ENCODE peak calls at places on chromosomes 4 and X, in eight cellular contexts. C, W, P, V, N, J, E and K are unnamed samples. For H3K27me3, the result is how much of the 10 kb centered on the place peaks cover.

GRCh38 chrX:11137543-11138139 is 26.5 kb downstream of the HCCS start:
- DNase-seq in C (no peak), W (peak), J (peak), E (peak), V (no peak), P (no peak), N (no peak), K (peak)

GRCh38 chr4:24070117-24070516 is 180.3 kb upstream of the PPARGC1A start:
- DNase-seq in N (no peak), J (peak), C (no peak), W (no peak), V (no peak), E (peak), P (no peak), K (peak)

GRCh38 chrX:132769609-132770008 is 188.8 kb downstream of the HS6ST2 start:
- DNase-seq in N (no peak), C (no peak), V (no peak), E (no peak), W (no peak), P (no peak), J (no peak), K (no peak)

GRCh38 chrX:2928583-2929434 is at the start of gene ARSD:
- DNase-seq in C (peak), E (peak), P (peak), W (peak), N (peak), J (peak), V (peak), K (peak)

GRCh38 chr4:20253799-20254409 is 2.2 kb downstream of the SLIT2 start:
- DNase-seq in P (peak), C (peak), E (peak), J (peak), W (no peak), N (no peak), V (no peak), K (peak)

GRCh38 chr4:173252024-173252935 is 81.9 kb downstream of the HMGB2 start:
- DNase-seq in N (no peak), C (peak), E (peak), J (peak), P (no peak), V (peak), W (no peak), K (peak)

GRCh38 chr4:67549123-67549522 is 3.8 kb upstream of the CENPC start:
- DNase-seq in N (no peak), C (no peak), W (peak), V (no peak), E (peak), J (no peak), P (no peak), K (peak)

GRCh38 chr4:105147226-105148151 is 813 bp downstream of the TET2 start:
- DNase-seq in P (no peak), E (peak), W (peak), V (peak), C (no peak), N (peak), J (peak), K (peak)

GRCh38 chr4:7403001-7403400 is 31.7 kb downstream of the PSAPL1 start:
- DNase-seq in N (no peak), C (no peak), W (no peak), P (no peak), J (no peak), V (peak), E (peak), K (no peak)

GRCh38 chr4:115671581-115671980 is 558.2 kb upstream of the NDST4 start:
- DNase-seq in E (no peak), C (no peak), J (no peak), P (no peak), N (no peak), V (no peak), W (no peak), K (no peak)

GRCh38 chr4:140239311-140239710 is 85.3 kb upstream of the MAML3 start:
- DNase-seq in C (no peak), P (no peak), N (no peak), V (no peak), W (no peak), J (no peak), E (no peak), K (no peak)

GRCh38 chr4:8051644-8052043 is 107.0 kb downstream of the ABLIM2 start:
- DNase-seq in W (no peak), C (no peak), V (no peak), N (no peak), E (no peak), J (no peak), P (no peak), K (no peak)

GRCh38 chr4:7186516-7187296 is 5.6 kb upstream of the SORCS2 start:
- DNase-seq in N (no peak), J (no peak), P (peak), C (no peak), V (no peak), W (no peak), E (no peak), K (no peak)

GRCh38 chr4:117996891-117997290 is 37.4 kb upstream of the NDST3 start:
- DNase-seq in E (no peak), N (no peak), C (no peak), P (no peak), V (no peak), J (no peak), W (no peak), K (no peak)

GRCh38 chrX:145190801-145191389 is 56.4 kb upstream of the SPANXN1 start:
- DNase-seq in W (no peak), N (no peak), V (no peak), J (no peak), E (peak), C (no peak), P (no peak), K (peak)

GRCh38 chr4:148565801-148566200 is 123.6 kb upstream of the NR3C2 start:
- DNase-seq in J (no peak), V (peak), E (no peak), C (no peak), N (no peak), W (no peak), P (no peak), K (no peak)

GRCh38 chr4:146742416-146742815 is 103.7 kb downstream of the POU4F2 start:
- DNase-seq in J (no peak), E (no peak), C (no peak), W (no peak), P (no peak), N (no peak), V (no peak), K (no peak)

GRCh38 chr4:54588404-54588803 is 69.4 kb upstream of the KIT start:
- DNase-seq in V (no peak), E (no peak), N (no peak), J (no peak), W (no peak), P (no peak), C (no peak), K (no peak)

GRCh38 chr4:152999376-153000067 is 63.4 kb downstream of the FHDC1 start:
- DNase-seq in V (no peak), P (no peak), N (no peak), C (no peak), W (no peak), E (no peak), J (no peak), K (peak)

GRCh38 chr4:147096667-147097604 is 151.3 kb upstream of the TTC29 start:
- DNase-seq in V (no peak), N (no peak), P (no peak), C (no peak), W (peak), J (peak), E (peak), K (peak)

GRCh38 chrX:49269768-49270248 is at the start of gene PPP1R3F:
- DNase-seq in J (no peak), C (no peak), V (no peak), E (no peak), N (peak), P (peak), W (no peak), K (no peak)

GRCh38 chr4:74006009-74006476 is 7.6 kb upstream of the CXCL5 start:
- DNase-seq in P (no peak), J (no peak), N (no peak), W (no peak), C (no peak), E (peak), V (no peak), K (no peak)

GRCh38 chr4:137310593-137311490 is 221.5 kb downstream of the PCDH18 start:
- DNase-seq in C (no peak), N (no peak), J (peak), W (no peak), E (peak), P (no peak), V (no peak), K (peak)

GRCh38 chr4:113384600-113384999 is 335.1 kb downstream of the ANK2 start:
- DNase-seq in P (no peak), C (no peak), N (no peak), W (no peak), E (peak), V (no peak), J (peak), K (peak)

GRCh38 chrX:41922694-41923171 is 621 bp downstream of the CASK start:
- DNase-seq in E (peak), P (peak), J (peak), W (peak), C (peak), V (peak), N (peak), K (peak)

GRCh38 chr4:155818639-155819038 is 47.4 kb downstream of the ASIC5 start:
- DNase-seq in W (no peak), P (no peak), E (no peak), V (no peak), C (no peak), N (no peak), J (no peak), K (no peak)

GRCh38 chr4:81021526-81021944 is 9.0 kb upstream of the BMP3 start:
- DNase-seq in E (no peak), P (no peak), V (no peak), N (no peak), J (no peak), W (no peak), C (no peak), K (no peak)

GRCh38 chrX:15277594-15277993 is 7.7 kb upstream of the ASB9 start:
- DNase-seq in W (no peak), J (no peak), V (no peak), C (no peak), E (no peak), P (no peak), N (no peak), K (no peak)

GRCh38 chrX:24215282-24215681 is 65.8 kb downstream of the ZFX start:
- DNase-seq in W (no peak), J (no peak), N (no peak), P (no peak), E (no peak), V (no peak), C (no peak), K (no peak)

GRCh38 chr4:73221734-73222133 is 36.9 kb downstream of the ANKRD17 start:
- DNase-seq in W (no peak), J (no peak), N (no peak), C (no peak), E (peak), P (no peak), V (no peak), K (no peak)

GRCh38 chrX:70754169-70754843 is 154.2 kb downstream of the TEX11 start:
- DNase-seq in V (no peak), P (no peak), C (no peak), E (no peak), J (no peak), N (no peak), W (no peak), K (no peak)

GRCh38 chr4:149896428-149896827 is 80.8 kb upstream of the IQCM start:
- DNase-seq in P (no peak), J (peak), V (no peak), C (no peak), E (peak), W (no peak), N (no peak), K (peak)

GRCh38 chr4:168167714-168168284 is 75.5 kb downstream of the ANXA10 start:
- DNase-seq in W (no peak), P (no peak), N (no peak), E (no peak), J (no peak), V (no peak), C (no peak), K (no peak)

GRCh38 chr4:98481167-98481566 is 177.2 kb downstream of the TSPAN5 start:
- DNase-seq in P (no peak), C (peak), V (no peak), J (no peak), N (no peak), E (no peak), W (no peak), K (no peak)

GRCh38 chr4:57501715-57502114 is 391.5 kb upstream of the IGFBP7 start:
- DNase-seq in P (no peak), C (no peak), W (no peak), E (peak), N (no peak), J (no peak), V (peak), K (no peak)

GRCh38 chr4:101205878-101206277 is 141.4 kb downstream of the PPP3CA start:
- DNase-seq in J (no peak), P (no peak), N (peak), E (peak), C (no peak), W (peak), V (no peak), K (no peak)

GRCh38 chr4:1501754-1502500 is 95.7 kb upstream of the NKX1-1 start:
- DNase-seq in P (peak), W (no peak), C (no peak), E (no peak), N (no peak), J (no peak), V (peak), K (peak)

DNA sequence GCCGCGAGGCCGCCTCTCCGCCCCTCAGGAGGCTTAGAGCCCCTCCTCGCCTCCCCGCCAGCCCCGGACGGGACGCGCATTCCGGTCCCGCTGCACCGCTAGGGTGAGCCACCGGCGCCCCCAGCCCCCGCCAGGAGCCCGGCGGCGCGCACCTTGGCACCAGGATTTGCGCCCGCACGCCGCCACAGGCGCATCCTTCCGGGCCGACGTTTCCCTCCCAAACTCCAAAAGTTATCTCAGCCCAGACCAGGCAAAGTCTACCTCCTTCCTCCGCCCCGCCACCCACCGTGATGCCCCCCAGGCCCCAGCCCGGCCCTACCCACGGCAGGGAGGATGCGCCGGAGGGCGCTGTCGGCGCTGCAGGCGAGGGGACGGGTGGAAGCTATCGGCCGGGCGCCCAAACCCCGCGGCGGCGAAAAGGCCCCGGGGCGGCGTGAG is 538 bp downstream of the SCML2 start:
- DNase-seq in P (no peak), E (peak), J (peak), V (peak), W (peak), N (peak), C (peak), K (peak)
- H3K27me3 ChIP-seq in P (under half), E (under half), J (under half), V (under half), W (under half), N (under half), C (under half), K (under half)

GRCh38 chrX:137565318-137565904 is 516 bp upstream of the ZIC3 start:
- DNase-seq in J (no peak), E (no peak), W (no peak), C (no peak), N (no peak), V (no peak), P (no peak), K (no peak)
- H3K27me3 ChIP-seq in J (under half), E (under half), W (under half), C (under half), N (under half), V (half or more), P (half or more), K (under half)

GRCh38 chrX:87338510-87338909 is 179.1 kb upstream of the KLHL4 start:
- DNase-seq in W (no peak), C (no peak), J (peak), P (no peak), V (no peak), N (no peak), E (peak), K (peak)
- H3K27me3 ChIP-seq in W (under half), C (under half), J (under half), P (under half), V (under half), N (under half), E (under half), K (under half)

DNA sequence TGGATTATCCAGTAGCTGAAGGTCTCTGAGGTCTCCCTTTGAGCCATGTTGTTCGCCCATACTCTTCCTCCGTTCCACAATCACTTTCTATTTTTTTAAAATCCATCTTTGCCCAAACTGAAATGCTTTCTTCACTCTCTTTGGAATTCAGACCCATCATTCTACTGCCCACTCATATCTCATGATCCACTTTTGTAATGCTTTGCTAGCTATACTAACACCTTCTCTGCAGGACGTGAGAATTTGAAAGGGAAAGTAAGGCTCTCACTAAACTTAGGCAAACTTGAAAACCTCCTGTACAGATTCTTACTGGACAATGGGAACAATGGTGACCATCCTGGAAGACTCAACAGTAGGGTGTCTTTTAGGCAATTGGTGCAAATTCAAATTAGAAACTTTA is 8.8 kb upstream of the RTL8A start:
- DNase-seq in P (no peak), W (no peak), N (no peak), E (no peak), V (no peak), C (no peak), J (no peak), K (no peak)
- H3K27me3 ChIP-seq in P (under half), W (under half), N (under half), E (under half), V (under half), C (under half), J (under half), K (under half)

DNA sequence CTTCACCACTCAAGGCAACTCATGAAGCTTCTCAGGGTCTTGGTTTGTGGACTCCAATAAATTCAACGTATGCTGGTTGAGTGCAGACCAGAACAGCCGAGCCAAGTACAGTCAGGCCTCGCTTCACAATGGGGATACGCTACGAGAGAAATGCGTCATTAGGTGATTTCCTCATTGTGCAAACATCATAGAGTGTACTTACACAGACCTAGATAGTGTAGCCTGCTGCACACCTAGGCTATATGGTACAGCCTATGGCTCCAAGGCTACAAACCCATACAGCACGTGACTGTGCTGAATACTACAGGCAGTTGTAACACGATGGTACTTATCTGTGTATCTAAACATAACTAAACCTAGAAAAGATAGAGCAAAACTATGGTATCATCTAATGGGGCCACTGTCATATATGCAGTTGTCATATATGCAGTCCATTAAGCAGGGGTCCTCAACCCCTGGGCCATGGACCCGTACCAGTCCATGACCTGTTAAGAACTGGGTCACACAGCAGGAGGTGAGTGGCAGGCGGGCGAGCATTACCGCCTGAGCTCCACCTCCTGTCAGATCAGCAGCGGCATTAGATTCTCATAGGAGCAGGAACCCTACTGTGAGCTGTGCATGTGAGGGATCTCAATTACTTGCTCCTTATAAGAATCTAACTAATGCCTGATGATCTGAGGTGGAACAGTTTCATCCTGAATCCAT is 31.5 kb downstream of the RTL5 start:
- DNase-seq in W (no peak), P (no peak), N (no peak), E (no peak), J (no peak), V (no peak), C (no peak), K (no peak)
- H3K27me3 ChIP-seq in W (under half), P (under half), N (under half), E (under half), J (under half), V (under half), C (under half), K (under half)

GRCh38 chrX:124395145-124395858 is 48.9 kb downstream of the SH2D1A start:
- DNase-seq in J (no peak), P (no peak), E (no peak), W (peak), V (no peak), C (no peak), N (no peak), K (no peak)
- H3K27me3 ChIP-seq in J (under half), P (under half), E (under half), W (under half), V (under half), C (under half), N (under half), K (under half)

DNA sequence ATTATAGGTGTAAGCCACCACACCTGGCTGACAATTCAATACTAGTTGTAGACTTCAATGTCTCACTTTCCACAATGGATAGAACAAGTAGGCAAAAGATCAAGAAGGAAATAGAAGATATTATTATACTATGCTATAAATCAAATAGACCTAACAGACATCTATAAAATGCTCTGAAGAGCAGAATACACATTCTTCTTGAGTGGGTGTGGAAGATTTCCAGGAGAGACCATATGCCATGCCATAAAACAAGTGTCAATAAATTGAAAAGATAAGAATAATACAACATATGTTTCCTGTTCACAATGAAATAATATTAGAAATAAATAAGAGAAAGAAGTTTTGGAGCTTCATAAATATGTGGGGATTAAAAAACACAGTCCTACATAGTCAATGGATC is 179.3 kb upstream of the AMOT start:
- DNase-seq in V (no peak), N (no peak), E (no peak), W (no peak), C (no peak), J (no peak), P (no peak), K (no peak)
- H3K27me3 ChIP-seq in V (under half), N (under half), E (under half), W (under half), C (under half), J (under half), P (under half), K (under half)